ENCODE peak calls at places on chromosomes 3 and 15, in four cellular contexts. One of them, this sample, is unnamed. For H3K4me1, the result is how much of the 10 kb centered on the place peaks cover.

GRCh38 chr3:88957751-88958452 is 149.5 kb upstream of the EPHA3 start:
- DNase-seq in neuronal stem cell: no peak
- DNase-seq in prostate gland: no peak
- DNase-seq in psoas muscle: no peak
- DNase-seq in this sample: peak

GRCh38 chr3:176769547-176770190 is 427.6 kb downstream of the TBL1XR1 start:
- DNase-seq in neuronal stem cell: no peak
- DNase-seq in prostate gland: no peak
- DNase-seq in psoas muscle: no peak
- DNase-seq in this sample: no peak

GRCh38 chr15:64149424-64150235 is 1.9 kb upstream of the SNX22 start:
- DNase-seq in neuronal stem cell: no peak
- DNase-seq in prostate gland: no peak
- DNase-seq in psoas muscle: no peak
- DNase-seq in this sample: no peak

GRCh38 chr3:27976933-27977332 is 254.8 kb upstream of the EOMES start:
- DNase-seq in neuronal stem cell: no peak
- DNase-seq in prostate gland: no peak
- DNase-seq in psoas muscle: no peak
- DNase-seq in this sample: no peak

GRCh38 chr3:60935709-60936108 is 315.5 kb downstream of the FHIT start:
- DNase-seq in neuronal stem cell: no peak
- DNase-seq in prostate gland: no peak
- DNase-seq in psoas muscle: no peak
- DNase-seq in this sample: no peak

GRCh38 chr15:73015493-73015892 is 36.8 kb upstream of the NEO1 start:
- DNase-seq in neuronal stem cell: no peak
- DNase-seq in prostate gland: no peak
- DNase-seq in psoas muscle: no peak
- DNase-seq in this sample: no peak

GRCh38 chr3:146625117-146625775 is 20.1 kb upstream of the PLSCR5 start:
- DNase-seq in neuronal stem cell: no peak
- DNase-seq in prostate gland: no peak
- DNase-seq in psoas muscle: no peak
- DNase-seq in this sample: no peak

GRCh38 chr15:101001796-101002195 is 82.6 kb downstream of the LRRK1 start:
- DNase-seq in neuronal stem cell: no peak
- DNase-seq in prostate gland: no peak
- DNase-seq in psoas muscle: no peak
- DNase-seq in this sample: peak

GRCh38 chr3:90069748-90070147 is 962.3 kb downstream of the EPHA3 start:
- DNase-seq in neuronal stem cell: no peak
- DNase-seq in prostate gland: no peak
- DNase-seq in psoas muscle: no peak
- DNase-seq in this sample: no peak

GRCh38 chr3:50242778-50243551 is 7.0 kb downstream of the GNAI2 start:
- DNase-seq in neuronal stem cell: no peak
- DNase-seq in prostate gland: no peak
- DNase-seq in psoas muscle: peak
- DNase-seq in this sample: peak

GRCh38 chr15:101188517-101189340 is 63.1 kb downstream of the CHSY1 start:
- DNase-seq in neuronal stem cell: no peak
- DNase-seq in prostate gland: no peak
- DNase-seq in psoas muscle: no peak
- DNase-seq in this sample: peak

GRCh38 chr3:147618636-147619035 is 209.5 kb downstream of the ZIC1 start:
- DNase-seq in neuronal stem cell: no peak
- DNase-seq in prostate gland: no peak
- DNase-seq in psoas muscle: no peak
- DNase-seq in this sample: no peak

GRCh38 chr15:74857671-74858365 is 14.9 kb upstream of the ULK3 start:
- DNase-seq in neuronal stem cell: no peak
- DNase-seq in prostate gland: no peak
- DNase-seq in psoas muscle: no peak
- DNase-seq in this sample: no peak

GRCh38 chr15:75049392-75049791 is 26.0 kb downstream of the PPCDC start:
- DNase-seq in neuronal stem cell: no peak
- DNase-seq in prostate gland: peak
- DNase-seq in psoas muscle: peak
- DNase-seq in this sample: no peak

DNA sequence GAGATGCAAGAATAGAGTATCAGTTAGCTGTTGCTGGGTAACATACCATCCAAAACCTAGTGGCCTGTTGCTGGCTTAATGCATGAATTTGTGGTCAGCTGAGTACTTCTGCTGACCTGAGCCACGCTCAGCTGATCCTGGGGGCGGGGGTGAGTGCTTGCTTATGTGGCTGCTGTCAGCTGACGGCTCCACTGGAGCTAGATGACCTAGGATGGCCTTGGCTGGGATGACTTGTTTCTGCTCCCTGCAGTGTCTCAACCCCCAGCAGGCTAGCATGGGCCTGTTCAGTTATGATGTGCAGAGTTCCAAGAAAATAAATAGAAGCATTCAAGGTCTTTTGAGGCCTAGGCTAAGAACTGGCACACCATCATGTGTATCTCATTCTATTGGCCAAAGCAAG is 63.9 kb downstream of the FBLN2 start:
- DNase-seq in neuronal stem cell: no peak
- DNase-seq in prostate gland: no peak
- DNase-seq in psoas muscle: peak
- DNase-seq in this sample: no peak
- H3K27ac ChIP-seq in neuronal stem cell: no peak
- H3K27ac ChIP-seq in prostate gland: no peak
- H3K27ac ChIP-seq in psoas muscle: no peak
- H3K27ac ChIP-seq in this sample: no peak

DNA sequence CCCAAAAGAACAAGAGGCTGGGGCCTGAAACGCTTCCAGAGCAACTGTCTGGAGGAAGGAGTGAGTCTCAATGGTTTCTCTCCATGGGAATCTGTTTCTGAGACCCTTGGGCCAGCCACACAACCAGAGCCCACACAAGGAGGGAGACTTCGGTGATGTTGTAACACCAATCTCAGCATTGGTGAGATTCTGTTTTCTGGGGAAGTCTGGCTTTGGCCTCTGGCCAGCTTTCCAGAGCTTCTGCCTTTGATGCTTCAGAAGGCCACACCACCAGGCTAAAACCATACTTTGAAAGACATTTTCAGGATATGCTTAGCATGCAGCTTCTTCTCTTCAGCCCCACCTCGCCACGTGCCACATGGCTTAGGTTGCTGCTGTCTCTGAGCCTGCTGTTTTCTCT is 3.6 kb upstream of the EEFSEC start:
- DNase-seq in neuronal stem cell: no peak
- DNase-seq in prostate gland: no peak
- DNase-seq in psoas muscle: no peak
- DNase-seq in this sample: no peak
- H3K4me1 ChIP-seq in neuronal stem cell: under half
- H3K4me1 ChIP-seq in prostate gland: under half
- H3K4me1 ChIP-seq in psoas muscle: under half
- H3K4me1 ChIP-seq in this sample: under half

DNA sequence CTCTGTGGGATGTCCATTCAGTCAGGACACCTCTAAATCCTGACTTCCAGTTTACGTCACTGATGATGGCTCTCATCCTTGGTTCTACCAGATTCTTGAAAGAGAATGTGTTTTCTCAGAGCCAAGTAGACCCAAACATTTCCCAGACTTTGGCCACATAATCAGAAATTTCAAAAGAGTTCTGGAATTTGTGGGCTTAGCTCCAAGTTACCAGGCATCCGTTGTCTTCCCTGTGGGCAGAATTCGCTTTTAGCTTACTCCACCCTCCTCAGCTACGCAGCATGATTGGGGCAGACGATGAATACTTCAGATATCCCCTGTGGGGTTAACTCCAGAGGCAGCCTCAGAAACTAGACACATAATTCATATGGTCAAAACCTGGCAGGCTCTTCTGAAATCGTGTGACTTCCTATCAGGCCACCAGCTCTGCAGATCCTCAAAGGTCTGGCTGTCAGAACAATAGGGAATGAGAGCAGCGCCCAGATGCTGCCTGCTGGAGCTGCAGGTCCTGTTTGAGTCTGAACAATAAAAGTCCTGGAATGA is 30.6 kb downstream of the CRTC3 start:
- DNase-seq in neuronal stem cell: no peak
- DNase-seq in prostate gland: peak
- DNase-seq in psoas muscle: peak
- DNase-seq in this sample: peak
- H3K27ac ChIP-seq in neuronal stem cell: no peak
- H3K27ac ChIP-seq in prostate gland: peak
- H3K27ac ChIP-seq in psoas muscle: peak
- H3K27ac ChIP-seq in this sample: peak

GRCh38 chr3:72408983-72409779 is 439.1 kb downstream of the SHQ1 start:
- DNase-seq in neuronal stem cell: no peak
- DNase-seq in prostate gland: no peak
- DNase-seq in psoas muscle: no peak
- DNase-seq in this sample: no peak
- H3K4me1 ChIP-seq in neuronal stem cell: under half
- H3K4me1 ChIP-seq in prostate gland: under half
- H3K4me1 ChIP-seq in psoas muscle: half or more
- H3K4me1 ChIP-seq in this sample: under half

GRCh38 chr15:40344631-40345120 is 3.9 kb upstream of the CCDC9B start:
- DNase-seq in neuronal stem cell: no peak
- DNase-seq in prostate gland: no peak
- DNase-seq in psoas muscle: peak
- DNase-seq in this sample: peak

GRCh38 chr15:40340740-40341400 is at the start of gene CCDC9B:
- DNase-seq in neuronal stem cell: no peak
- DNase-seq in prostate gland: peak
- DNase-seq in psoas muscle: peak
- DNase-seq in this sample: peak

GRCh38 chr15:40344217-40344616 is 3.5 kb upstream of the CCDC9B start:
- DNase-seq in neuronal stem cell: no peak
- DNase-seq in prostate gland: no peak
- DNase-seq in psoas muscle: no peak
- DNase-seq in this sample: no peak

GRCh38 chr15:40343512-40343911 is 2.8 kb upstream of the CCDC9B start:
- DNase-seq in neuronal stem cell: no peak
- DNase-seq in prostate gland: no peak
- DNase-seq in psoas muscle: peak
- DNase-seq in this sample: peak

DNA sequence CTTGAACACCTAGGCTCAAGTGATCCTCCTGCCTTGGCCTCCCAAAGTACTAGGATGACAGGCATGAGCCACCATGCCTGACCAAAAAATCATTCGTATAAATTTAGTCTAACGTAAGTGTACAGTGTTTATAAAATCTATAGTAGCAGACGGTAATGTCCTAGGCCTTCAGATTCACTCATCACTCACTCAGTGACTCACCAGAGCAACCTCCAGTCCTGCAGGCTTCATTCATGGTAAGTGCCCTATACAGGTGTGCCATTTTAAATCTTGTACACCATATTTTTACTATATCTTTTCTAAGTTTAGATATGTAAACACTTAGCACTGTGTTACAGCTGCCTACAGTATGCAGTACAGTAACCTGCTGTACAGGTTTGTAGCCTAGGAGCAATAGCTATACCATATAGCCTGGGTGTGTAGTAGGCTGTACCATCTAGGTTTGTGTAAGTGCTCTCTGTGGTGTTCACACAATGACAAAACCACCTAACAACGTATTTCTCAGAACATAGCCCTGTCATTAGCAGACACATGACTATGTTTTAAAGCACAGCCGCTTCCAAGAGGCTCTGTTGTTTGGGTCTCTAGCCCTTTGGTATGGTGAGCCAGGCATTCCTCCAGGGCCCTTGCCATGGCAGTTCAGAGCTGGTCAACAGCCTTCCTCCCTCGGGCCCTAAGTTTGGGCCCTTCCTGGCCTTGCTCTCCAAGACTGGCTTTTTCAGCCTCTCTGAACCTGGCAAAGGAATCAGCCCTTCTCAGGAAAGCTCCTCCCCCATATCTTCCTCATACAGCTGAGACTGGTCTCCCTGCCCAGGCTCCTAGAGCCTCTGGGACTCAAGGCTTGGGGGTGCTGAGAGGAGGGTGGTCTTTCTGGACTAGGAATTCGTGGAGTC is 1.9 kb upstream of the CCDC9B start:
- DNase-seq in neuronal stem cell: no peak
- DNase-seq in prostate gland: no peak
- DNase-seq in psoas muscle: peak
- DNase-seq in this sample: no peak
- H3K27ac ChIP-seq in neuronal stem cell: no peak
- H3K27ac ChIP-seq in prostate gland: no peak
- H3K27ac ChIP-seq in psoas muscle: peak
- H3K27ac ChIP-seq in this sample: peak

GRCh38 chr3:171436380-171436779 is 23.8 kb downstream of the TNIK start:
- DNase-seq in neuronal stem cell: no peak
- DNase-seq in prostate gland: no peak
- DNase-seq in psoas muscle: no peak
- DNase-seq in this sample: no peak
- H3K4me1 ChIP-seq in neuronal stem cell: under half
- H3K4me1 ChIP-seq in prostate gland: under half
- H3K4me1 ChIP-seq in psoas muscle: under half
- H3K4me1 ChIP-seq in this sample: under half

This sample was measured in SJSA1.